ENCODE peak calls at places on chromosomes 4 and X, in nine cellular contexts. Y is epithelial cell of prostate; S is heart left ventricle; U is substantia nigra; E is cardiac muscle cell; J is right cardiac atrium; B is OCI-LY7; L is CD8-positive, alpha-beta memory T cell; C is A673. M is an unnamed sample.

GRCh38 chrX:121333942-121334341 is 286.5 kb downstream of the GLUD2 start:
- DNase-seq in J (no peak), S (no peak), U (no peak), E (no peak), L (no peak), B (peak), C (no peak), Y (no peak), M (no peak)

GRCh38 chrX:18886344-18887161 is 97.4 kb downstream of the PHKA2 start:
- DNase-seq in Y (no peak), J (peak), L (peak), E (peak), B (peak), U (no peak), C (peak), S (peak), M (peak)

GRCh38 chr4:41155194-41155830 is 59.0 kb downstream of the APBB2 start:
- DNase-seq in U (no peak), S (no peak), L (no peak), J (no peak), C (no peak), B (no peak), E (peak), Y (no peak), M (no peak)

GRCh38 chrX:155313766-155314165 is 20.6 kb downstream of the CLIC2 start:
- DNase-seq in S (no peak), L (no peak), B (no peak), U (no peak), Y (no peak), E (no peak), C (peak), J (no peak), M (no peak)

GRCh38 chr4:181006509-181007290 is 1236.5 kb upstream of the TENM3 start:
- DNase-seq in Y (no peak), L (no peak), S (no peak), B (peak), J (no peak), U (no peak), E (no peak), C (peak), M (no peak)

GRCh38 chrX:111382277-111382676 is 29.7 kb downstream of the DCX start:
- DNase-seq in Y (no peak), C (no peak), U (no peak), L (no peak), E (no peak), J (no peak), B (no peak), S (no peak), M (no peak)

GRCh38 chrX:70253377-70254062 is 6.5 kb downstream of the P2RY4 start:
- DNase-seq in Y (no peak), B (no peak), E (no peak), C (no peak), L (no peak), J (no peak), S (no peak), U (no peak), M (no peak)

GRCh38 chr4:16674133-16674532 is 224.3 kb downstream of the LDB2 start:
- DNase-seq in B (no peak), U (no peak), J (no peak), C (no peak), E (no peak), L (no peak), S (no peak), Y (no peak), M (no peak)

GRCh38 chrX:115563633-115564182 is 2.7 kb downstream of the PLS3 start:
- DNase-seq in Y (no peak), U (no peak), J (no peak), S (no peak), B (no peak), L (no peak), E (no peak), C (no peak), M (no peak)

DNA sequence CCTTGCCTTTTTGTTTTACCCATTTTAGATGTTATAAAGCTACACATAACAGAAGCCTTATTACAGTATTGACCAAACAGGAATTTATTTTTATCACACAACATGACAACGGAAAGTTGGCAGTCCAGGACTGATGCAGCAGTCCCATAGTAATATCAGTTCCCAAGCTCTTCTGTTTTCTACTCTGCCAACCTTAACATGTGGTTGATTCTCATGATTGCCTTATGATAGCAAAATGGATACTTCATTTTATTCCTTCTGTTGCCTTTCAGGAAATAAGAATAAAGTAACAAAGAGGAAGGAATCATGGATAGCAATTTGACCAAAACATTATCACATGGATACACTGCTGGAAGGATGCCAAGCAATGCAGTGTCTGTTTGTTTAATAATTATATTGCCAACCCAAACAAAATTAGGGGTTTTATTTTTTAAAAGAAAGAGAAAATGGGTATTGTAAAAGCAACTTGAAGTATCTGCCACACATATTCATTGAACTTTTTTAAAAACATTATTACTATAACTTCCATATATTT is 275.7 kb downstream of the STPG2 start:
- DNase-seq in L (no peak), J (no peak), Y (no peak), U (no peak), B (no peak), E (no peak), C (no peak), S (no peak), M (no peak)
- H3K27ac ChIP-seq in L (no peak), J (no peak), Y (no peak), U (no peak), B (no peak), E (no peak), C (no peak), S (no peak), M (no peak)

GRCh38 chr4:7779194-7779768 is 160.4 kb downstream of the AFAP1 start:
- DNase-seq in B (no peak), Y (no peak), S (no peak), E (peak), J (no peak), L (no peak), C (peak), U (no peak), M (no peak)
- H3K27ac ChIP-seq in B (no peak), Y (no peak), S (peak), E (peak), J (peak), L (no peak), C (peak), U (no peak), M (no peak)

GRCh38 chrX:48883729-48884128 is 13.8 kb downstream of the TIMM17B start:
- DNase-seq in S (no peak), E (no peak), C (no peak), U (no peak), L (no peak), B (no peak), J (no peak), Y (no peak), M (no peak)
- H3K27ac ChIP-seq in S (no peak), E (no peak), C (no peak), U (no peak), L (no peak), B (no peak), J (no peak), Y (no peak), M (no peak)

DNA sequence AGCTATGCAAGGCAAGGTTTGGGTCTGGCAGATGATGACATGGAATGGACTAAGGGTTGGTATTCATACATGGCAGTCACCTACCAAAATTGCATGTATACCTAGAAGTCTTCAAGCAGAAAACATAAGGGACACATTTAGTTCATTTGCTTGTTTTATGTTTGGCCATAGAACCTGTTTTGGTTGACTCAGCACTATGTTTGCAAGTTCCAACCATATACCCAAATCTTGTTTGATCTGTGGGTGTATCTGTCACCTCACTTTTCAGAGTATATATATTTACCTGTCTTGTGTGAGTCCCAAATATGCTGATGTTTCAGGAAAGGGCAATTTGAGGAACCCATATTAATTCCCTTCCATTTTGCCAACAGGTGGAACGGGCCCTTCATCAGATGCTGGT is 39.3 kb downstream of the ATG4A start:
- DNase-seq in Y (no peak), U (no peak), B (no peak), S (no peak), J (no peak), E (no peak), L (no peak), C (no peak), M (no peak)
- H3K27ac ChIP-seq in Y (peak), U (no peak), B (no peak), S (peak), J (peak), E (no peak), L (no peak), C (no peak), M (peak)

GRCh38 chrX:47316276-47317025 is 53.9 kb upstream of the ZNF157 start:
- DNase-seq in Y (no peak), C (peak), S (no peak), L (no peak), J (no peak), U (no peak), E (peak), B (no peak), M (no peak)
- H3K27ac ChIP-seq in Y (no peak), C (no peak), S (no peak), L (no peak), J (no peak), U (no peak), E (no peak), B (no peak), M (no peak)

DNA sequence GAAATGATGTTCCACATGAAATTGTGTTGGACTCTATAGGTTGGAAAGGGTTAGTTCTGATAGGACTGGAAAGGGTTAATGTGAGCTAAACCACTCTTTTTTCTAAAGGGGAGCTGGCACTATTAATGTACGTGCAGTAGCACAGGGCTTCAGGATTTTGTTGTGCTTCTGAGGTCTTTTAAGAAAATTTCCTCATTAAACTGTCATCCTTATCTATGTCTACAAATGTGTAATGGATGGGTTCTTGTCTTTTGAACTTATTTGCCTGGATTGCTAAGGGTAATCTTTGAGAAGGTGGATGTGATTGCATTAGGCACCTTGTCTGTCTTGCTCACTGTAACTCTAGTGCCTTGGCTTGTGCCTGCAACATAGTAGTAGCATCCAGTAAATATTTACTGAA is 106.0 kb upstream of the SLC4A4 start:
- DNase-seq in L (no peak), Y (no peak), E (no peak), U (no peak), B (no peak), S (no peak), J (no peak), C (no peak), M (no peak)
- H3K27ac ChIP-seq in L (no peak), Y (no peak), E (no peak), U (no peak), B (no peak), S (peak), J (no peak), C (no peak), M (no peak)

M was measured in gastrocnemius medialis.